ENCODE peak calls at places on chromosomes 6 and 20, in seven cellular contexts. K is T-helper 17 cell; E is CD4-positive, CD25-positive, alpha-beta regulatory T cell; V is lung; N is small intestine; Z is breast epithelium; X is IMR-90. P is an unnamed sample. For H3K9me3, the result is how much of the 10 kb centered on the place peaks cover.

GRCh38 chr6:170090561-170090960 is 200.3 kb downstream of the DLL1 start:
- DNase-seq in E (no peak), V (no peak), K (no peak), N (no peak), X (no peak), Z (no peak), P (no peak)

GRCh38 chr6:116034327-116034726 is 26.4 kb downstream of the FRK start:
- DNase-seq in K (no peak), Z (no peak), N (no peak), X (peak), V (no peak), E (no peak), P (no peak)

GRCh38 chr20:53621482-53622246 is 28.0 kb upstream of the ZNF217 start:
- DNase-seq in K (no peak), E (no peak), X (peak), V (peak), N (peak), Z (peak), P (peak)

GRCh38 chr6:150598401-150598800 is 1.3 kb upstream of the PLEKHG1 start:
- DNase-seq in E (no peak), Z (no peak), N (no peak), X (no peak), V (no peak), K (no peak), P (no peak)

GRCh38 chr20:46179811-46180326 is 61.8 kb downstream of the CD40 start:
- DNase-seq in E (no peak), N (no peak), X (no peak), K (no peak), V (no peak), Z (no peak), P (peak)

GRCh38 chr20:19501476-19502115 is 256.5 kb upstream of the RIN2 start:
- DNase-seq in E (no peak), K (no peak), Z (no peak), X (no peak), V (no peak), N (no peak), P (no peak)

GRCh38 chr6:16184129-16184528 is 54.3 kb upstream of the GMPR start:
- DNase-seq in X (peak), K (no peak), Z (no peak), E (no peak), N (peak), V (no peak), P (peak)

GRCh38 chr20:25399038-25399430 is 8.4 kb upstream of the ABHD12 start:
- DNase-seq in E (no peak), V (peak), X (peak), K (no peak), Z (peak), N (peak), P (peak)

GRCh38 chr6:14984454-14984853 is 261.4 kb upstream of the JARID2 start:
- DNase-seq in V (peak), E (no peak), X (peak), Z (peak), K (no peak), N (peak), P (peak)

GRCh38 chr20:36956674-36957073 is 5.2 kb upstream of the SAMHD1 start:
- DNase-seq in K (no peak), V (no peak), E (no peak), X (no peak), N (no peak), Z (no peak), P (no peak)

GRCh38 chr6:137693737-137694136 is 173.3 kb upstream of the TNFAIP3 start:
- DNase-seq in N (no peak), K (no peak), X (no peak), V (no peak), E (no peak), Z (no peak), P (no peak)

GRCh38 chr6:113824411-113824810 is 32.7 kb upstream of the MARCKS start:
- DNase-seq in X (peak), V (no peak), K (no peak), Z (peak), E (no peak), N (no peak), P (no peak)

GRCh38 chr20:53899351-53900167 is 170.8 kb downstream of the BCAS1 start:
- DNase-seq in V (peak), Z (no peak), K (no peak), N (peak), X (peak), E (peak), P (peak)

GRCh38 chr6:153090241-153090930 is 40.7 kb downstream of the RGS17 start:
- DNase-seq in E (no peak), K (no peak), V (no peak), Z (no peak), N (no peak), X (peak), P (peak)

GRCh38 chr6:30013296-30013922 is 47.7 kb upstream of the POLR1H start:
- DNase-seq in N (peak), E (no peak), Z (no peak), K (no peak), V (no peak), X (no peak), P (peak)

GRCh38 chr6:31588871-31589650 is 3.0 kb downstream of the LST1 start:
- DNase-seq in N (no peak), X (no peak), K (no peak), V (no peak), E (no peak), Z (no peak), P (peak)

GRCh38 chr6:50952092-50952932 is 133.6 kb downstream of the TFAP2B start:
- DNase-seq in X (no peak), Z (no peak), V (no peak), N (no peak), K (no peak), E (no peak), P (no peak)

GRCh38 chr6:147078602-147079001 is 125.6 kb upstream of the STXBP5 start:
- DNase-seq in K (no peak), X (peak), Z (no peak), V (no peak), E (no peak), N (no peak), P (no peak)

GRCh38 chr6:5749016-5749665 is 257.6 kb downstream of the NRN1 start:
- DNase-seq in X (no peak), K (no peak), E (no peak), Z (no peak), V (no peak), N (no peak), P (no peak)

GRCh38 chr6:5749666-5750215 is 257.0 kb downstream of the NRN1 start:
- DNase-seq in E (no peak), V (no peak), Z (no peak), X (no peak), K (no peak), N (no peak), P (no peak)

GRCh38 chr6:5753187-5753586 is 253.5 kb downstream of the NRN1 start:
- DNase-seq in K (no peak), N (no peak), Z (no peak), X (no peak), E (no peak), V (no peak), P (no peak)

GRCh38 chr6:5752282-5752681 is 254.4 kb downstream of the NRN1 start:
- DNase-seq in Z (no peak), V (no peak), E (no peak), K (no peak), N (no peak), X (peak), P (peak)

DNA sequence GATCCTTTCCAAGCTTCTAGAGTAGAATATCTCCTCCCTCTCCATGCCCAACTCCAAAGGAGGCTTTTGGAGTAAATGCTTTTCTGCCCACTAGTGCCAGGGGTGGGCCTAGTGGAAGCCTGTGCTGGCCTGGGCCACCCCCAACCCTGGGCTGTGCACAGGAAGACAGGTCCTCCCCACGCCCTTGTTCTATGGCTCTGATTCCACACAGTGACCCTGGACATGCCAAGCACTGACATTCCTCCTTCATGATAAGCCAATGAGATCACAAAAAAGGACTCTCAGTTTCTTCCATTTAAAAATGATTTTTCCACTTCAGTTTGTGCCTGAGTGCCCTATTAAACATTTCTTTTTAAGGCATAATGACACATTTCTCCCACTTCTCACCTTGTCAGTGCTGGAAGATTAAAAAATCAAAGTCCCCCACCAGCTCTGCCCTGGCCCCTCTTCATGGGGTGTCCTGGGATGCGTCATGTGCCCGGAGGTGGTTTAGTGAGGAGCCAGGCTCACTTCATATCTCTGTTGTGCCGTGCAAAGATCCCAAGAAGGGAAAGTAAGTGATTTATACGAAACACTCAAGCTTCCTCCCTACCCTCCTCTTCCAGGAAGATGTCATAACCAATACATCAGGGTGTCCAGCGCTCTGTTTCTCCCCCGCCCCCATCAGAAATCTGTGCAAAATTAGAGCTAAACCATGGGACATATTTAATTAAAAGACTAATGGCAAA is 255.0 kb downstream of the NRN1 start:
- DNase-seq in E (no peak), K (no peak), V (no peak), Z (no peak), X (peak), N (no peak), P (no peak)
- H3K9me3 ChIP-seq in E (under half), K (under half), V (under half), Z (under half), X (under half), N (under half), P (under half)

GRCh38 chr20:61600061-61600460 is 348.0 kb downstream of the CDH4 start:
- DNase-seq in X (no peak), Z (no peak), N (no peak), V (no peak), E (no peak), K (no peak), P (no peak)

GRCh38 chr20:61598586-61598985 is 346.5 kb downstream of the CDH4 start:
- DNase-seq in N (no peak), V (no peak), Z (no peak), X (no peak), E (no peak), K (no peak), P (no peak)

GRCh38 chr20:61597996-61598395 is 345.9 kb downstream of the CDH4 start:
- DNase-seq in K (no peak), E (no peak), Z (no peak), X (no peak), V (no peak), N (no peak), P (no peak)

GRCh38 chr20:61601361-61601760 is 349.3 kb downstream of the CDH4 start:
- DNase-seq in X (no peak), V (no peak), N (no peak), Z (no peak), K (no peak), E (no peak), P (no peak)

GRCh38 chr20:61599061-61599930 is 347.2 kb downstream of the CDH4 start:
- DNase-seq in N (no peak), E (no peak), X (no peak), V (no peak), Z (no peak), K (no peak), P (no peak)
- H3K9me3 ChIP-seq in N (under half), E (under half), X (under half), V (under half), Z (under half), K (under half), P (under half)

GRCh38 chr6:105705608-105706007 is 302.7 kb upstream of the PREP start:
- DNase-seq in N (no peak), E (no peak), X (no peak), Z (no peak), K (no peak), V (no peak), P (no peak)

GRCh38 chr6:105714846-105715245 is 312.0 kb upstream of the PREP start:
- DNase-seq in V (no peak), E (no peak), K (no peak), N (no peak), Z (no peak), X (no peak), P (no peak)

GRCh38 chr6:105713474-105714118 is 310.7 kb upstream of the PREP start:
- DNase-seq in E (no peak), N (no peak), Z (no peak), V (no peak), X (peak), K (no peak), P (no peak)

DNA sequence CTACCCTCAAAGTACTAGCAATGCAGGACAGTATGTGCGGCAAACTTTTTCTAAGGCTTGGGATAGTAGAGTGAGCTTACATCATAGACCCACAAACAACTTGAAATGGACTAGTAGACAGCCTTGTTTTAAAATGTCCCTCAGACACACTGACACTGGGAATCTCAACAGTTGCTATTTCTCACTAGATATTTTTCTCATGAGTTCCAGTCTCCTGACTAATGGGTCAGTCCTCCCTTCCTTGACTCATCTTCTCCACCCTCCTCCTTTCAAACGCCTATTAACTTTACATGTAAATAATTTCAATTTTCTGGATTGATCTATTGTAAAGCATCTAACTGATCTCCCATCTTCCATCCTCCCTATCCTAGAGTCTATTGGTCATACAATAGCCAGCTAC is 308.3 kb upstream of the PREP start:
- DNase-seq in Z (no peak), N (no peak), V (no peak), K (no peak), E (no peak), X (peak), P (no peak)
- H3K9me3 ChIP-seq in Z (under half), N (under half), V (under half), K (under half), E (under half), X (under half), P (under half)

GRCh38 chr20:56072165-56072564 is 66.8 kb upstream of the CBLN4 start:
- DNase-seq in V (no peak), K (no peak), X (no peak), E (no peak), Z (no peak), N (no peak), P (no peak)
- H3K9me3 ChIP-seq in V (under half), K (under half), X (under half), E (under half), Z (under half), N (under half), P (under half)

DNA sequence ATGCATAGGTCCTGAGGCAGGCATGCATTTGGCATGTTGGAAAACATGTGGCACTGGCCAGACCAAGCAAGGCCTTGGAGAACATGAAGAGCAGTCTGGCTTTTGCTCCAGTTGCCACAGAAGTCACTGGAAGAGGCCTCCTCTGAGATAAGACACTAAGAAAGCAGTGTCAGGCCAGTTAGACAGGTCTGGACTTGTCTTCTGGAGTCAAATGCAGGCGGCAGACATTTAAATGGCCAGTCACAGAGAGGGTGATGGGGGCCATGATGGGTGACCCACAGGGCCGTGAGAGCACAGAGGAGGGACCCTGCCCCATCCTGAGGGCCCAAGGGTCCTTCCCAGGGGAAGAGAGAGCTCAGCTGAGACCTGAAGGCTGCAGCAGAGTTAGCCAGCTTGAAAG is 26.7 kb upstream of the ADA start:
- DNase-seq in K (no peak), E (no peak), V (no peak), Z (no peak), N (no peak), X (no peak), P (no peak)
- H3K9me3 ChIP-seq in K (under half), E (under half), V (under half), Z (under half), N (under half), X (under half), P (under half)

DNA sequence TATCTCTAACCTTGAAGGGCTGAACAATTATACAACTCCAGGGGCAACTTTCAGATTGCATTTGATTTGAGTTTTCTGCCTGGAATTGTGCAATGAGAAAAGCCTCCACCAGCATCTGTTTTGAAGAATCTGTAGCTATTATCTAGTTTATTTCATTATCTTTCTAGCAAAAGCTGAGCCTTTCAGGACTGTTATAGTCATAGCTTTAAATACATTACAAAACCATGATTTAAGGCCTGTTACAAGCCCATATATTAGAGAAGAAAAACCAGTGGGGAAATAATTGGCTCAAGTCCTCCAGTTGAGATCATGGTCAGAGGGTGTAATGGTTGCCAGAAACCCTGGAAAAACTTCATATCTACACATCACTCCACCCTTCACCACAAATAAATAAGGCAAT is 676.2 kb downstream of the HDGFL1 start:
- DNase-seq in Z (no peak), X (peak), E (no peak), N (no peak), V (no peak), K (no peak), P (peak)
- H3K9me3 ChIP-seq in Z (under half), X (under half), E (under half), N (under half), V (under half), K (under half), P (under half)

DNA sequence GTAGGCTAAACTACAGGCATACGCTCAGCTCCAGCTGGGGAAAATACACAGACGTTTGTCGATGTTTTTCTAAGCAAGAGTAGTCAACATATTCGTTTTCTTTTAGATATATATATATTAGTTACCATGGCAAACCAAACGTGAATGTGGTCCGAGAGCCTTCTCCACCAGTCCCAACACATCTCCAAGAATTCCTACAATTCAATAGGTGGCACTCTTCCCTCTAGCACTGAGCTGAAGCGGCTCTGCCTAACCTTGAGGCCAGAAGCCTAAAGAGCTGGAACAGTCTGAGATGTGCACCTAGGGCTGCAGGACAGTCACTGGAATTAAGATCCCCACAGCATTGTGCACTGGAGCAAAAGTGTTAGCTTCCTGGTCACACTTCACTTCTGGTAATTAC is 70.3 kb upstream of the BEND3 start:
- DNase-seq in Z (no peak), K (no peak), E (no peak), V (peak), X (peak), N (peak), P (peak)
- H3K9me3 ChIP-seq in Z (under half), K (under half), E (under half), V (under half), X (under half), N (under half), P (under half)

DNA sequence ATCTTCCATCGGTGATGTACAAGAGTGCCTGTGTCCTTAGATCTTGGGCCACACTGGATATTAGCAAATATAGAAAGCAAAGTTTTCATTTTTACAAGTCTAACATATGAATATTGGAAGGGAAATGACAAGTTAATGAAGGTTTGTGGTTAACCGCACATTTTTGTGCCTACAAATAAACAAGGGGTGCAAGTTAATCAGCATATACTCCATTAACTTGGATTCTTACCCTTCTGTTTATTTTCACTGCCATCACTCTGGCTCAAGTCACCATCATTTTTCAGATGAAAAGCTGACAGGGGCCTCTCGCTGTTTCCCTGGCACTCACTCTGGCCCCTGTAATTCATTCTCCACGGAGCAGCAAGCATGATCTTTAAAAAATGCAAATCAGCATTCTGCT is 29.9 kb downstream of the APCDD1L start:
- DNase-seq in N (no peak), X (peak), V (no peak), K (no peak), E (no peak), Z (no peak), P (no peak)
- H3K9me3 ChIP-seq in N (under half), X (under half), V (under half), K (under half), E (under half), Z (under half), P (under half)

DNA sequence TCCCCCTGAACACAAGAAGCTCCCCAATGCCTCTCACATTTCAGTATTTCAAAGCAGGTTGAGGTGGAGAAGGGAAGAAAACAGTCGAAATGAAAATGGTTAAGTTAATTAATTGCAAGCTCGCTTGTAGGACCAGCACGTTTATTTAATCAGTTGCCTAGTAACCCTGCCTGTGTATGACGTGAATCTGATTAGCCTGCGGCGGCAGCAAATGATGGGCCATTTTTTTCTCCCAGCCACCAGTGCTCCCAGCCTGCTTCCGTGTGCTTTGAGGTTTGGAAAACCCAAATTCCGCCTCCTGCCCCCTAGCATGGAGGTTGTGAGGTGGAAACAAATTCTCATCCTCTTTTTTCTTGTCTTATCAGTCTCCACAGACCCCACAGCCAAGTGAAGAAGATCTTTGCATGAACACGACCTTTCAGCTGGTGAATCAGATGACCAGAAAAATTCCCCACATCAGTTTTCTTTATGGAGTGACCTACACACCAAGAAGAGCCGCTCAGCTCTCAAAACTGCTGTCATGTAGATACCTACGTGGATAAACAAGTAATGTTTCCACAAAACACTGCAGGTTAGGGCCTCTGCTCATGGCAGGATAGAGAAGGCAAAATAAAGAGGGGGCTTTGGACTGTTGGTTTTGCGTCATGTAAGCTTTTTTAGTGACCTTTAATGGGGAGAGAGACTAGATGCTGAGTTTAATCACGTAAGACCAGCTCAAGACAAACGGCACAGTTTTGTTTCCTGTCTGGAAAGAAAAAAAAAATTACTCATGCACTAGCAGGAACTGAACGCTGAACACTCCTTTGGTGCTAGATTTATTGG is 572.9 kb upstream of the NOX3 start:
- DNase-seq in N (peak), E (peak), X (no peak), K (peak), Z (no peak), V (no peak), P (peak)
- H3K9me3 ChIP-seq in N (under half), E (under half), X (under half), K (under half), Z (under half), V (under half), P (under half)